ENCODE peak calls at places on chromosomes 12 and 14, in seven cellular contexts. R is T-cell; B is activated naive CD8-positive, alpha-beta T cell treated with anti-CD3 and anti-CD28 coated beads, Interleukin-2, amount 10 ng/mL, durations not matched to agents 7 days and 5 days; L is stimulated activated naive CD8-positive, alpha-beta T cell treated with anti-CD3 and anti-CD28 coated beads, Interleukin-15, Interleukin-2, amounts not matched to agents 100 U/mL and 50 U/mL, for 24 hours; X is activated CD4-positive, CD25-positive, alpha-beta regulatory T cell treated with anti-CD3 and anti-CD28 coated beads, Interleukin-2, amount 50 U/mL, for 24 hours; C is natural killer cell; P is heart right ventricle. I is an unnamed sample.

GRCh38 chr14:97432586-97432985 is 635.4 kb downstream of the VRK1 start:
- ATAC-seq in B (no peak), R (peak), L (no peak), C (peak), X (no peak), P (no peak), I (no peak)

GRCh38 chr12:15956010-15956409 is 44.9 kb downstream of the DERA start:
- ATAC-seq in P (no peak), B (no peak), L (no peak), R (no peak), X (no peak), C (no peak), I (no peak)

GRCh38 chr14:54498579-54498978 is 9.8 kb upstream of the GMFB start:
- ATAC-seq in B (no peak), L (no peak), P (peak), X (no peak), R (no peak), C (no peak), I (no peak)

GRCh38 chr12:62516932-62517331 is 50.3 kb downstream of the MON2 start:
- ATAC-seq in X (no peak), R (no peak), L (no peak), P (no peak), B (no peak), C (no peak), I (no peak)

GRCh38 chr12:117692512-117692911 is 276.3 kb downstream of the KSR2 start:
- ATAC-seq in L (no peak), C (no peak), R (no peak), X (no peak), P (no peak), B (no peak), I (no peak)

GRCh38 chr14:65169351-65169750 is 67.0 kb upstream of the MAX start:
- ATAC-seq in R (no peak), L (peak), C (no peak), X (peak), P (peak), B (peak), I (peak)

GRCh38 chr14:53963491-53964227 is 7.0 kb upstream of the BMP4 start:
- ATAC-seq in X (no peak), B (no peak), P (peak), R (no peak), C (no peak), L (no peak), I (peak)

GRCh38 chr12:103855036-103855712 is 14.1 kb upstream of the NT5DC3 start:
- ATAC-seq in X (no peak), P (no peak), L (no peak), C (no peak), R (no peak), B (no peak), I (no peak)

GRCh38 chr12:44653886-44654527 is 222.1 kb downstream of the NELL2 start:
- ATAC-seq in P (no peak), C (no peak), L (peak), X (no peak), B (no peak), R (no peak), I (no peak)

GRCh38 chr12:25052191-25053020 is 103.5 kb upstream of the BCAT1 start:
- ATAC-seq in X (peak), B (peak), R (peak), P (peak), L (peak), C (peak), I (peak)

GRCh38 chr14:77584809-77585208 is 31.6 kb downstream of the SPTLC2 start:
- ATAC-seq in R (no peak), C (no peak), X (no peak), B (no peak), L (no peak), P (peak), I (no peak)

GRCh38 chr12:3432176-3432742 is 58.7 kb upstream of the PRMT8 start:
- ATAC-seq in C (no peak), X (no peak), P (peak), B (peak), L (no peak), R (no peak), I (no peak)

I was measured in gastroesophageal sphincter.